ENCODE peak calls at places on chromosomes 11 and 22, in six cellular contexts. X is adrenal gland, Z is heart left ventricle, H is breast epithelium, Q is IMR-90, K is GM12891. J is an unnamed sample.

GRCh38 chr22:50118557-50119168 is 28.9 kb downstream of the MOV10L1 start:
- DNase-seq in K (no peak), Z (peak), Q (peak), X (peak), H (no peak), J (peak)

GRCh38 chr22:25475554-25476022 is 88.9 kb upstream of the GRK3 start:
- DNase-seq in K (no peak), Q (peak), Z (peak), X (peak), H (no peak), J (no peak)

GRCh38 chr22:44211946-44212930 is 31.5 kb downstream of the PARVG start:
- DNase-seq in X (no peak), H (no peak), Z (no peak), Q (peak), K (no peak), J (no peak)

GRCh38 chr22:47158457-47158856 is 396.0 kb downstream of the TBC1D22A start:
- DNase-seq in K (no peak), Q (no peak), Z (peak), X (no peak), H (no peak), J (no peak)

GRCh38 chr11:75288846-75289760 is 48.5 kb downstream of the TPBGL start:
- DNase-seq in Z (no peak), K (no peak), H (peak), Q (no peak), X (no peak), J (no peak)

GRCh38 chr22:47083379-47083986 is 321.0 kb downstream of the TBC1D22A start:
- DNase-seq in Q (no peak), Z (no peak), X (no peak), H (no peak), K (no peak), J (no peak)

GRCh38 chr11:1854132-1854948 is 1.5 kb downstream of the LSP1 start:
- DNase-seq in K (peak), H (no peak), X (no peak), Z (no peak), Q (no peak), J (no peak)

GRCh38 chr11:77046060-77046501 is 11.9 kb downstream of the B3GNT6 start:
- DNase-seq in Z (no peak), H (no peak), X (no peak), Q (no peak), K (peak), J (no peak)

GRCh38 chr22:38049812-38050619 is 7.2 kb upstream of the PICK1 start:
- DNase-seq in H (no peak), K (no peak), X (no peak), Z (no peak), Q (no peak), J (no peak)

GRCh38 chr11:88475991-88476418 is 138.5 kb upstream of the CTSC start:
- DNase-seq in Q (peak), X (no peak), Z (no peak), K (no peak), H (no peak), J (no peak)

GRCh38 chr22:47601666-47602065 is 839.2 kb downstream of the TBC1D22A start:
- DNase-seq in Q (no peak), H (no peak), K (no peak), X (no peak), Z (no peak), J (no peak)

GRCh38 chr22:40512426-40513136 is 123.9 kb downstream of the MRTFA start:
- DNase-seq in K (no peak), Q (peak), H (no peak), X (no peak), Z (no peak), J (no peak)

GRCh38 chr11:20247540-20248138 is 87.4 kb upstream of the DBX1 start:
- DNase-seq in H (no peak), Q (no peak), K (no peak), X (no peak), Z (no peak), J (no peak)

GRCh38 chr11:35540526-35540925 is 15.1 kb upstream of the PAMR1 start:
- DNase-seq in K (no peak), Z (no peak), X (no peak), Q (peak), H (no peak), J (no peak)

GRCh38 chr11:111439905-111440304 is 60.8 kb upstream of the POU2AF1 start:
- DNase-seq in Q (no peak), H (no peak), K (no peak), X (no peak), Z (no peak), J (no peak)

GRCh38 chr11:125532668-125533067 is 36.6 kb upstream of the FEZ1 start:
- DNase-seq in K (no peak), Z (no peak), H (no peak), X (no peak), Q (no peak), J (no peak)

GRCh38 chr22:32103648-32104326 is 55.3 kb downstream of the C22orf42 start:
- DNase-seq in Z (no peak), H (no peak), Q (peak), X (no peak), K (no peak), J (no peak)

GRCh38 chr11:82980292-82980691 is 78.8 kb downstream of the DDIAS start:
- DNase-seq in H (no peak), Q (peak), Z (no peak), X (no peak), K (no peak), J (peak)

GRCh38 chr22:46410291-46410808 is 74.8 kb downstream of the TRMU start:
- DNase-seq in Q (no peak), Z (no peak), K (no peak), H (no peak), X (no peak), J (no peak)

GRCh38 chr22:31080848-31081649 is at the start of gene SMTN:
- DNase-seq in K (peak), Q (peak), H (peak), Z (peak), X (peak), J (peak)

GRCh38 chr11:108556019-108556418 is 37.5 kb downstream of the EXPH5 start:
- DNase-seq in X (no peak), H (no peak), Q (no peak), K (no peak), Z (no peak), J (no peak)

GRCh38 chr22:26134654-26135330 is 34.5 kb upstream of the SEZ6L start:
- DNase-seq in X (no peak), Z (no peak), H (no peak), K (no peak), Q (no peak), J (no peak)

GRCh38 chr11:66906077-66906929 is 49.4 kb downstream of the LRFN4 start:
- DNase-seq in K (no peak), Z (no peak), H (no peak), X (peak), Q (peak), J (no peak)
- TF ChIP-seq POLR2A in K (no peak), Z (no peak), H (no peak), X (no peak), Q (no peak), J (no peak)

GRCh38 chr11:66651011-66651410 is 12.5 kb downstream of the RBM4 start:
- DNase-seq in Q (peak), K (no peak), H (no peak), Z (no peak), X (no peak), J (no peak)
- TF ChIP-seq POLR2A in Q (no peak), K (peak), H (no peak), Z (no peak), X (no peak), J (no peak)

GRCh38 chr11:68271023-68271780 is 571 bp downstream of the C11orf24 start:
- DNase-seq in Q (peak), H (no peak), K (no peak), Z (peak), X (peak), J (peak)

GRCh38 chr11:68269414-68270081 is 2.2 kb downstream of the C11orf24 start:
- DNase-seq in Z (no peak), X (no peak), K (no peak), H (no peak), Q (peak), J (peak)

GRCh38 chr11:68270334-68271022 is 1.3 kb downstream of the C11orf24 start:
- DNase-seq in X (no peak), H (no peak), K (no peak), Q (no peak), Z (no peak), J (no peak)

GRCh38 chr11:68273056-68273738 is 1.4 kb upstream of the C11orf24 start:
- DNase-seq in H (no peak), Q (no peak), Z (no peak), K (no peak), X (no peak), J (no peak)

DNA sequence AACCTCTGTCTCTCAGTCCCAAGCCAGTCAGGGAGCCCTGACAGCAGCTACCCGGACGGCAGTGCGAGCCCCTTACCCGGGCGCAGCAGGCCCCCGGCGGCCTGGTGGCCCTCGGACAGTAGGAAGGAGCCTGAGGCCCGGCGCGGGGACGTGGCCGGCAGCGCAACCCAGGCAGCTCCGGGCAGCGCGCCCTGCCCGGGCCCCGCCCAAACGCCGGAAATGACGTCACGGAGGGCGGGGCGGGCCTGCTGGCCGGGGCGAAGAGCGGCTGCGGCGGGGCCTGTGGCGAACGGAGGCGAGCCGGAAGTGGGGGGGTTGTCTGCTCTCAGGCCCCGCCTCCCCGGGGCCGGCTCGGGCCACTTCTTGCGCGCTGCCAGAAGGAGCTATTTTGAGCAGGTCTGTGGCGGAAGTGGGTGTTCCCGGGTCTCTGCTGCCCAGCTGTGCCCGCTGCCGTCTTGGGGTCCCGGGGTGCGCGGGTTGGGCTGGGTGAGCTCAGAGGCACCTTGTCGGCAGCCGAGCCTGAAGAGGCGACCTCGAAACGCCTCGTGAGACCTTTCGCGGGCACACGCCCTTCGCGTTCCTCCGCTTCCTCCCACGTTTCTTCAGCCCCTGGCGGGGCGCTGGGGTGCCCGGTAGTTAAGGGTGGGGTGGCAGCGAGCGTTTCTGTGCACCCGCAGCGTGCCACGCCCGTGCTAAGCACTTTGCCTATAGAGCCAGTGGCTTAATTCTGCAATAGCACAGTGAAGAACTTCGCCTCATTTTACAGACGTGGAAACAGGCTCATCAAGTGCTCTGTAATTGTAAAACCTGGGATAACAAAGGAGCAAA is at the start of gene C11orf24:
- DNase-seq in X (peak), K (peak), Q (peak), Z (peak), H (peak), J (peak)
- TF ChIP-seq POLR2A in X (peak), K (peak), Q (peak), Z (no peak), H (no peak), J (peak)

GRCh38 chr11:47499614-47500013 is 50.7 kb upstream of the RAPSN start:
- DNase-seq in K (no peak), Z (peak), Q (no peak), X (no peak), H (no peak), J (no peak)
- TF ChIP-seq POLR2A in K (no peak), Z (no peak), Q (no peak), X (no peak), H (no peak), J (no peak)

DNA sequence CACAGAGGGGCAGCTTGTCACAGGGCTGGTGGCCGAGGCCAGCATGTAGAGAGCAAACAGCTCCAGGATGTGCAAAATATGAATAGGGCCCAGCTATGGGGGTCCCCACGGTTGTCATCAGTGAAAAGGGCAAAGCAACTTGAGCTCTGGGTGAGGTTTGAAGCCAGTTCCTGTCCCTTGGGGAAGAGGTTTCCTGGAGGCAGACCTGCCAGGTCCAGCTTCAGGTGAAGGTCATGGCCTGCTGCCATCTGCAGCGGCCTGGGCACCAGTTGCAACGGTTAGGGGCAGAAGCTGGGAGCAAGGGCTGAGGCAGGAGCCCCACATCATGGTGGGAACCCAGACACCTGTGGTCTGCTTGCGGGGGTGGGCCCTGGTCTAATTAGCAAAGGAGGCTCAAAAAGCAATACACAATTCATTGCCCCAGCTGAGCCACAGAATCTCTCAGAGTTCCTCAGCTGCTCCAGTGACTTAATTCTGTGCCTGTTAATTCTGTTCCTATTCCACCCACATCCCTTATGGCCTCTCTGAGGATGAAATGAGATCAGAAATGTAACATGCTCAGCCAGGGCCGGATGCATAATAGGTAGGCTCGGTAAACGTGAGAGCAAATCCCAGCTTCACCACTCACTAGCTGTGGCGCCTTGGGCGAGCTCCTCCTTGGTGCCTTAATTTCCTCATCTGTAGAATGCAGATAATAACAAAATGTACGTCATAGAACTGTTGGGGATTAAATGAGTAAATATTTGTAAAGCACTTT is 42.7 kb upstream of the DKK3 start:
- DNase-seq in X (no peak), Z (no peak), H (no peak), K (no peak), Q (no peak), J (no peak)
- TF ChIP-seq POLR2A in X (no peak), Z (no peak), H (no peak), K (no peak), Q (no peak), J (no peak)

J was measured in H54.